ENCODE peak calls at places on chromosomes 6 and 20, in four cellular contexts. P, D, S and T are unnamed samples.
A peak's percentile ranks its signal among the peaks of the same experiment; 100 is the strongest.

GRCh38 chr20:51586005-51586440 is 43.5 kb upstream of the NFATC2 start:
- DNase-seq in P (no peak), D (no peak), S (no peak), T (no peak)

GRCh38 chr6:167826230-167827061 is at the start of gene AFDN:
- DNase-seq in P (peak; percentile 70), D (peak; percentile 66), S (peak; percentile 41), T (peak; percentile 65)

GRCh38 chr6:157953580-157954091 is 28.0 kb upstream of the SYNJ2 start:
- DNase-seq in P (no peak), D (no peak), S (no peak), T (no peak)

GRCh38 chr6:148509789-148510581 is 167.3 kb downstream of the SASH1 start:
- DNase-seq in P (no peak), D (no peak), S (no peak), T (no peak)

GRCh38 chr6:113570651-113571050 is 286.5 kb upstream of the MARCKS start:
- DNase-seq in P (no peak), D (no peak), S (no peak), T (no peak)

GRCh38 chr20:59074456-59074855 is 31.9 kb upstream of the PRELID3B start:
- DNase-seq in P (no peak), D (no peak), S (no peak), T (no peak)

GRCh38 chr20:18541741-18542140 is 25.5 kb upstream of the SMIM26 start:
- DNase-seq in P (no peak), D (no peak), S (no peak), T (no peak)

GRCh38 chr20:59307270-59307669 is 6.9 kb downstream of the EDN3 start:
- DNase-seq in P (no peak), D (no peak), S (no peak), T (no peak)

GRCh38 chr6:85685713-85686112 is 43.0 kb upstream of the SYNCRIP start:
- DNase-seq in P (no peak), D (no peak), S (no peak), T (no peak)

GRCh38 chr6:7442467-7442866 is 52.9 kb downstream of the RIOK1 start:
- DNase-seq in P (no peak), D (no peak), S (no peak), T (no peak)

GRCh38 chr6:68778356-68779020 is 143.4 kb downstream of the ADGRB3 start:
- DNase-seq in P (peak; percentile 96), D (peak; percentile 92), S (no peak), T (no peak)

GRCh38 chr20:6746901-6747609 is 20.4 kb upstream of the BMP2 start:
- DNase-seq in P (no peak), D (no peak), S (no peak), T (no peak)

GRCh38 chr6:65450451-65450850 is 256.6 kb downstream of the EYS start:
- DNase-seq in P (no peak), D (no peak), S (no peak), T (no peak)

GRCh38 chr6:119210596-119210995 is 132.1 kb upstream of the FAM184A start:
- DNase-seq in P (no peak), D (no peak), S (no peak), T (no peak)

GRCh38 chr20:1430004-1430451 is 36.6 kb downstream of the NSFL1C start:
- DNase-seq in P (no peak), D (no peak), S (no peak), T (no peak)

GRCh38 chr6:153028261-153028660 is 25.8 kb upstream of the MTRF1L start:
- DNase-seq in P (no peak), D (no peak), S (no peak), T (no peak)

GRCh38 chr6:101110814-101111213 is 229.7 kb upstream of the ASCC3 start:
- DNase-seq in P (no peak), D (no peak), S (no peak), T (no peak)

GRCh38 chr6:11961137-11961779 is 50.9 kb upstream of the HIVEP1 start:
- DNase-seq in P (no peak), D (no peak), S (no peak), T (no peak)

GRCh38 chr6:29763491-29764289 is 40.5 kb downstream of the HLA-F start:
- DNase-seq in P (no peak), D (no peak), S (no peak), T (no peak)

GRCh38 chr20:36135821-36136220 is 18.7 kb upstream of the EPB41L1 start:
- DNase-seq in P (no peak), D (no peak), S (no peak), T (no peak)

GRCh38 chr6:136318676-136319075 is 29.0 kb upstream of the BCLAF1 start:
- DNase-seq in P (no peak), D (no peak), S (no peak), T (no peak)

GRCh38 chr6:143441680-143442359 is 8.7 kb downstream of the ADAT2 start:
- DNase-seq in P (no peak), D (no peak), S (no peak), T (peak; percentile 5)

GRCh38 chr6:112117554-112117953 is 30.2 kb downstream of the FAM229B start:
- DNase-seq in P (no peak), D (no peak), S (no peak), T (no peak)

GRCh38 chr6:72675396-72675795 is 53.5 kb downstream of the KCNQ5 start:
- DNase-seq in P (no peak), D (no peak), S (no peak), T (no peak)

GRCh38 chr6:146546440-146546839 is 2.8 kb downstream of the RAB32 start:
- DNase-seq in P (no peak), D (no peak), S (no peak), T (no peak)

GRCh38 chr20:51985013-51985415 is 182.7 kb upstream of the SALL4 start:
- DNase-seq in P (no peak), D (no peak), S (no peak), T (no peak)

GRCh38 chr20:17504326-17504897 is 26.8 kb downstream of the BFSP1 start:
- DNase-seq in P (no peak), D (no peak), S (no peak), T (no peak)

GRCh38 chr6:156395276-156395675 is 381.9 kb upstream of the ARID1B start:
- DNase-seq in P (no peak), D (no peak), S (no peak), T (no peak)

GRCh38 chr20:47233333-47234188 is 122.9 kb downstream of the ZMYND8 start:
- DNase-seq in P (no peak), D (no peak), S (no peak), T (no peak)

GRCh38 chr20:58389324-58389967 is 417 bp downstream of the VAPB start:
- DNase-seq in P (peak; percentile 13), D (no peak), S (no peak), T (peak; percentile 65)